ENCODE peak calls at places on chromosomes 2 and 18, in five cellular contexts. M is upper lobe of left lung, J is HepG2, B is GM12878, G is A549. L is an unnamed sample.

GRCh38 chr2:71923887-71924533 is 223.7 kb downstream of the CYP26B1 start:
- ATAC-seq in J (peak; percentile 89), B (peak; percentile 96), G (peak; percentile 94), M (peak; percentile 75), L (peak; percentile 70)

GRCh38 chr2:37453024-37453423 is 108.6 kb downstream of the QPCT start:
- ATAC-seq in B (no peak), J (no peak), M (no peak), G (no peak), L (no peak)

GRCh38 chr2:195009202-195009601 is 647.8 kb upstream of the SLC39A10 start:
- ATAC-seq in M (no peak), G (no peak), B (no peak), J (no peak), L (no peak)

GRCh38 chr2:231935207-231935524 is 9.0 kb upstream of the NPPC start:
- ATAC-seq in G (peak; percentile 32), J (peak; percentile 66), B (no peak), M (no peak), L (no peak)

GRCh38 chr18:63309422-63309821 is 10.1 kb downstream of the BCL2 start:
- ATAC-seq in M (no peak), B (no peak), J (no peak), G (no peak), L (no peak)

GRCh38 chr2:17795309-17795708 is 21.0 kb upstream of the MSGN1 start:
- ATAC-seq in J (no peak), M (no peak), B (no peak), G (no peak), L (no peak)

GRCh38 chr18:51427012-51427411 is 229.5 kb upstream of the MEX3C start:
- ATAC-seq in J (no peak), B (no peak), G (no peak), M (no peak), L (no peak)

GRCh38 chr2:98936917-98937351 is 909 bp upstream of the CRACDL start:
- ATAC-seq in J (no peak), G (no peak), B (peak; percentile 19), M (peak; percentile 23), L (no peak)

GRCh38 chr2:54724150-54724559 is 693 bp downstream of the EML6 start:
- ATAC-seq in M (no peak), B (no peak), G (no peak), J (no peak), L (no peak)

DNA sequence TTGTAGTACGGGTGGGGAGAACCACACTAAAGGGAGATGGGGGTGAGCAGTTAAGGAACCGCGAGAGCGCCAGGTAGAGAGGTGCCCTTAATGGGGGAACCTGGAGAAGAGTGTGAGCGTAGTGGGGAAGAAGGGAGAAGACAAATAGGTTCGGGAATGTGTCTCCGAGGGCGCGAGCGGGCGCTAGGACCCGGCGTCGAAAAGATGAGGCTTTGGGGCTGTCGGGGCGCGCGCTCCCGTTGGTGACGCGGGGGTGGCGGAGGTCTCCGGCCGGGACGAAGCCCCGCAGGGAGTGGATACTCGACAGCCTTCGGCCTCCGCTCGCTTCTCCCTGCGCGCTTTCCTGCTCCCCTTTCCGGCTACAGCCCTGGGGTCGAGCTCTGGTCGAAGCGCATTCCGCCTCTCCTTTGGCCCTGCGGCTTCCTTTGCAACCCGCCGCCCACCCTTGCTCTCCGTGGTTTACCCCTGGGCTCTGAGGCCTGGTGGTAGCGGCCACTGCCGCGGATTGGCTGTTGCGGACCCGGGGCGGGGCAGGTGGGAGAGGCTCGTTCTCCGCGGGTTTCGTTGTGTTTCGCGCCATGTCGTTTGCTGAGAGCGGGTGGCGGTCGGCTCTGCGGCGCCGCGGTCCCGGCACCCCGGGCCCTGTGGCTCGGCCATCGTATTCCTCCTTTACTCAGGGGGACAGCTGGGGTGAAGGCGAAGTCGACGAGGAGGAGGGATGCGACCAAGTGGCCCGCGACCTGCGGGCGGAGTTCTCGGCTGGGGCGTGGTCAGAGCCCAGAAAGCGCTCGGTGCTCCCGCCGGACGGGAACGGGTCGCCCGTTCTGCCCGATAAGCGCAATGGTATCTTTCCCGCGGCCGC is at the start of gene ARL6IP6:
- ATAC-seq in G (peak; percentile 87), J (peak; percentile 87), M (peak; percentile 95), B (peak; percentile 82), L (peak; percentile 86)
- TF ChIP-seq EP300 in G (no peak), J (no peak), M (no peak), B (no peak), L (no peak)

DNA sequence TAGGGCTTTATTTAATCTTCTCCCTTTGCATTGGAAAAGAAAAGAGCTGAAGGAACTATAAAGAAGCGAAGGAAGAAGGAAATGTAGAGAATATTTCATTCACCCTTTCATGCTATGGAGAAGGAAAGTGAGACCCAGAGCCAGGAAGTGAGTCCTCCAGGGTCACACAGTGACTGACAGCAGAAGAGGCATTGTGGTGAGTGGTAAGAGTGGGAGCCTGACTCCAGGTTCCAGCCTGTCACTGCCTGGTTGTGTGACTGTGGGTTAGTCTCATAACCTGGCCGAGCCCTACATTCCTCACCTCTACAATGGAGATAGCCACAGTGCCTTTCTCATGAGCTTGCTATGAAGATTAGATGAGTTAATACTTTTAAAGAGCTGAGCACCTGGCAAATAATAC is 346.5 kb upstream of the TNP1 start:
- ATAC-seq in G (no peak), B (peak; percentile 41), M (no peak), J (no peak), L (no peak)
- H3K4me3 ChIP-seq in G (no peak overlapping the region), B (no peak overlapping the region), M (no peak overlapping the region), J (no peak overlapping the region), L (no peak overlapping the region)

DNA sequence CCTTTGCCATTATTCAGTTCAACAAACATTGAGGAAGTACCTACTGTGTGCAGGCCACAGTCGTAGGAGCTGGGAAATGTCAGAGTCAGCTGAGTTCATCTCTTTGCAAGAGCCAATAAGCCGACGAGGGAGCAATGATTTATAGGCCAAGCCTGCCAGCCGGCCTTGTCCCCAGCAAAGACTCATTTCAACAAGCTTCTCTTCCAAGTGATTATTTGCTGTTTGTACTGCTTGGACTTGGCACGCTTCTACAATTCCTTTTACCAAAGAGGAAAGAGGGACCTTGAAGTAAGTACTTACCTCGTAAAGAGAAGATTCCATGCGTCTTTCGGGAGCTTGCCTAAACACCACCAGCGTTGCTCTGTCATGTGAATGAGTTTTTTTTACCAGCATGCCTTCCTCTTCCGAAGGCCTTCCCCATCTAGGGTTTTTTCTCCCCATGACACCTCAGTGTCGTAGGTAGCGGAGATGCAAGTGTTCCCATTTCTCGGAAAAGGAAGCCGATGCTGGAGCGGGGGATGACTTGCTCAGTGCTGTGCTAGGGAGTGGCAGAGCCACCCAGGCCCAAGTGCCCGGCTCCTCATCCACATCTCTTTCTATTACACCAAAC is 138.8 kb downstream of the KLHL29 start:
- ATAC-seq in B (no peak), G (no peak), J (no peak), M (peak; percentile 3), L (peak; percentile 79)
- TF ChIP-seq EP300 in B (no peak), G (no peak), J (no peak), M (no peak), L (no peak)

DNA sequence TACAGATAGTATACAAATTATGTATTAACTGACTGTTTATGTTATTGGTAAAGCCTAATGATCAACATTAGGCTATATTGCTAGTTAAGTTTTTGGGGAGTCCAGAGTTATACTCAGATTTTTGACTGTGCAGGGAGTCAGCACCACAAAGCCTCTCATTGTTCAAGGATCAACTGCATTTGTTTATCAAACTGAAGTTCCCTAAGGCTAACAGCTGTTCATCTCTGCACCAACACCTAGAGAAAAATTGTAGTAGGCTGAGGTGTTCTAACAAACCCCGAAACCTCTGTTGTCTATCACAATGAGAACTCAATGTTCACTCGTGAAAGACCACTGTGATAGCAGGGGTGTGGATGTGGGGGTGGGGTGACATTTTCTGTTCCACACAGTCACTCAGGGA is 97.7 kb downstream of the HNMT start:
- ATAC-seq in B (no peak), J (no peak), M (no peak), G (no peak), L (no peak)
- H3K4me3 ChIP-seq in B (no peak overlapping the region), J (no peak overlapping the region), M (no peak overlapping the region), G (no peak overlapping the region), L (no peak overlapping the region)

DNA sequence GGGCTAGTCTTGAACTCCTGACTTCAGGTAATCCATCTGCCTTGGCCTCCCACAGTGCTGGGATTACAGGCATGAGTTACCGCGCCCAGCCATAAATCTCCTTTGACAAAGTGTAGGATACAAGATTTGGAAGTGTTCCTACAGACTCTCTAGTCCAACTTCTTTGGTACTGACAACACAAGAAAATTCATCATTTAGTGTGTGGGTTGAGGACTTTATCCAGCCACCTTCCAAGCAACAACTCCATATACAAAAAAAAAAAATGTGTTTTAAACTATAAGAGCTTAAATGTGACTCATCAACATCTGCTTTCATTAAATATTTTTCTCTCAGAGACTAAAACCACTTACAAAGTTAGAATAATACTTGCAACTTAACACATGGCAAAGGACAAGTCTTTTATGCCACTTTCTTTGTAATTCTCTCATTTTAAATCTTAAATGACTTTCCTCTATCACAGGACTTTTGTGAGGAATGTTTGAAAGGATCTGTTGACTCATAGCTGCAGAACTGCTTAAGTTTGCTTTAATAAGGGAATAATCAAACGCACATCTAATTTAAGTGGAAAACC is 46.2 kb upstream of the ITGAV start:
- ATAC-seq in B (no peak), M (peak; percentile 42), G (peak; percentile 62), J (peak; percentile 16), L (no peak)
- TF ChIP-seq EP300 in B (no peak), M (no peak), G (no peak), J (no peak), L (no peak)

GRCh38 chr2:241582806-241583205 is 24.3 kb downstream of the BOK start:
- ATAC-seq in M (no peak), B (no peak), J (no peak), G (no peak), L (no peak)

GRCh38 chr2:241592126-241592845 is 33.7 kb downstream of the BOK start:
- ATAC-seq in J (no peak), M (peak; percentile 42), B (no peak), G (no peak), L (no peak)

GRCh38 chr2:241584446-241584845 is 25.9 kb downstream of the BOK start:
- ATAC-seq in B (no peak), J (no peak), M (no peak), G (no peak), L (no peak)

GRCh38 chr2:241582328-241582727 is 23.8 kb downstream of the BOK start:
- ATAC-seq in J (no peak), M (no peak), B (no peak), G (no peak), L (no peak)

DNA sequence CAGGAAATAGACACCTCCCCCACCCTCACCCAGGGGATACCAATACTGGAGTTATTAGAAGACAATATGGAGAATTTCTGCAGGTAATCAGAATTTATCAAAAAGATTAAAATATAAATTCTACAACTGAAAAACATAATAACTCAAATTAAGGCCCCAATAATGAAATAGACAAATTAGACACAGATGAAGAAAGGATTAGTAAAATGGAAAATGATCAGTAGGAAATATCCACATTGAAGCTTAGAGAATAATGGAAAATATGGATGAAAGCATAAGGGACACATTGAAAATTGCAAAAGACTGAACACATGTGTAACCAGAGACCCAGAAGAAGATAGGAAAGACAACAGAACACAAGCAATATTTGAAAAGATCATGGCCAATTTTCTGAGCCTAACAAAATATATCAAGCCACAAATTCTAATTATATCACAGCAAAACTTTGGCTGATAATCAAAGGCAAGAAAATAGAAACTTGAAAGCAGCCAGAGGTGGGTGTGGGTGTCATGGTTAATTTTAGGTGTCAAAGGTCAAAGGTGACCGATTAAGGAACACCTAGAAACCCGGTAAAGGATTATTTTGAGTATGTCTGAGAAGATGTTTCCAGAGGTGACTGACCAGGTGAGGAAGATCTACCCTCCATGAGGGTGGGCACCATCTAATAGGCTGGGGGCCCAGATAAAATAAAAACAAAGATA is 28.2 kb downstream of the BOK start:
- ATAC-seq in J (no peak), B (no peak), G (no peak), M (no peak), L (no peak)
- H3K4me3 ChIP-seq in J (no peak overlapping the region), B (no peak overlapping the region), G (no peak overlapping the region), M (no peak overlapping the region), L (no peak overlapping the region)

GRCh38 chr2:177616731-177617130 is 224.2 kb downstream of the AGPS start:
- ATAC-seq in G (no peak), M (no peak), J (no peak), B (no peak), L (no peak)
- TF ChIP-seq EP300 in G (no peak), M (no peak), J (no peak), B (no peak), L (no peak)

GRCh38 chr18:15198116-15198389 is 450.1 kb downstream of the ANKRD30B start:
- ATAC-seq in G (no peak), B (no peak), J (no peak), M (no peak), L (no peak)
- H3K4me3 ChIP-seq in G (no peak overlapping the region), B (no peak overlapping the region), J (no peak overlapping the region), M (peak overlapping the region; percentile 22), L (no peak overlapping the region)

L was measured in gastroesophageal sphincter.